ENCODE peak calls at places on chromosomes 7 and 10, in nine cellular contexts. U is Peyer's patch; F is CD4-positive, alpha-beta T cell; W is psoas muscle; C is AG10803; D is GM12865; E is neural progenitor cell; M is HFFc6; Q is upper lobe of right lung. B is an unnamed sample.

GRCh38 chr7:128281605-128282380 is 40.7 kb downstream of the LEP start:
- DNase-seq in U (no peak), F (no peak), W (no peak), C (no peak), D (no peak), E (no peak), M (no peak), Q (peak), B (no peak)

GRCh38 chr7:158887594-158887993 is 31.2 kb downstream of the DYNC2I1 start:
- DNase-seq in U (no peak), F (no peak), W (no peak), C (peak), D (no peak), E (no peak), M (peak), Q (no peak), B (no peak)

GRCh38 chr7:87345962-87346371 is 503 bp downstream of the CROT start:
- DNase-seq in U (no peak), F (no peak), W (no peak), C (peak), D (peak), E (peak), M (no peak), Q (no peak), B (no peak)

GRCh38 chr10:124158592-124158991 is 65.2 kb upstream of the CHST15 start:
- DNase-seq in U (peak), F (no peak), W (no peak), C (no peak), D (no peak), E (no peak), M (no peak), Q (no peak), B (no peak)

GRCh38 chr10:1196656-1197055 is 140.5 kb downstream of the WDR37 start:
- DNase-seq in U (peak), F (no peak), W (no peak), C (no peak), D (no peak), E (no peak), M (no peak), Q (no peak), B (no peak)

GRCh38 chr10:87925570-87925969 is 62.1 kb downstream of the PTEN start:
- DNase-seq in U (no peak), F (no peak), W (no peak), C (no peak), D (no peak), E (no peak), M (no peak), Q (no peak), B (no peak)

GRCh38 chr7:123209786-123210185 is 10.0 kb upstream of the SLC13A1 start:
- DNase-seq in U (peak), F (no peak), W (no peak), C (no peak), D (no peak), E (no peak), M (no peak), Q (no peak), B (no peak)

GRCh38 chr10:86863443-86863842 is 94.0 kb downstream of the MMRN2 start:
- DNase-seq in U (no peak), F (no peak), W (peak), C (no peak), D (no peak), E (no peak), M (no peak), Q (no peak), B (no peak)

GRCh38 chr7:1123721-1124120 is 35.8 kb downstream of the GPER1 start:
- DNase-seq in U (peak), F (no peak), W (peak), C (peak), D (no peak), E (peak), M (no peak), Q (peak), B (no peak)

GRCh38 chr10:60359066-60359465 is 30.6 kb downstream of the ANK3 start:
- DNase-seq in U (no peak), F (no peak), W (no peak), C (no peak), D (no peak), E (no peak), M (no peak), Q (no peak), B (no peak)

GRCh38 chr7:123437447-123437995 is 96.9 kb downstream of the IQUB start:
- DNase-seq in U (no peak), F (no peak), W (no peak), C (no peak), D (no peak), E (no peak), M (no peak), Q (no peak), B (no peak)

GRCh38 chr7:155540553-155540952 is 5.8 kb downstream of the CNPY1 start:
- DNase-seq in U (no peak), F (no peak), W (no peak), C (no peak), D (no peak), E (no peak), M (no peak), Q (no peak), B (no peak)

GRCh38 chr10:42981358-42982236 is 95.3 kb upstream of the RET start:
- DNase-seq in U (peak), F (no peak), W (no peak), C (no peak), D (no peak), E (no peak), M (no peak), Q (peak), B (peak)

GRCh38 chr7:129781128-129781855 is 169.8 kb downstream of the NRF1 start:
- DNase-seq in U (no peak), F (no peak), W (no peak), C (no peak), D (no peak), E (no peak), M (no peak), Q (no peak), B (no peak)

GRCh38 chr7:129778770-129779601 is 167.5 kb downstream of the NRF1 start:
- DNase-seq in U (no peak), F (no peak), W (no peak), C (no peak), D (no peak), E (peak), M (no peak), Q (no peak), B (peak)

GRCh38 chr7:129780257-129781127 is 169.0 kb downstream of the NRF1 start:
- DNase-seq in U (peak), F (peak), W (peak), C (no peak), D (peak), E (peak), M (no peak), Q (peak), B (peak)

GRCh38 chr7:129777993-129778769 is 166.7 kb downstream of the NRF1 start:
- DNase-seq in U (no peak), F (no peak), W (no peak), C (no peak), D (no peak), E (peak), M (no peak), Q (no peak), B (no peak)

GRCh38 chr7:129779602-129780256 is 168.2 kb downstream of the NRF1 start:
- DNase-seq in U (peak), F (no peak), W (no peak), C (no peak), D (peak), E (peak), M (no peak), Q (peak), B (peak)
- TF ChIP-seq CTCF in U (no peak), F (no peak), W (no peak), C (no peak), D (no peak), E (no peak), M (no peak), Q (no peak), B (no peak)

GRCh38 chr7:29113384-29114102 is 32.8 kb downstream of the CPVL start:
- DNase-seq in U (peak), F (no peak), W (no peak), C (peak), D (peak), E (peak), M (peak), Q (no peak), B (no peak)
- TF ChIP-seq CTCF in U (peak), F (no peak), W (peak), C (peak), D (peak), E (peak), M (peak), Q (no peak), B (no peak)

GRCh38 chr10:64648915-64649314 is 1127.7 kb downstream of the REEP3 start:
- DNase-seq in U (no peak), F (no peak), W (no peak), C (no peak), D (peak), E (peak), M (no peak), Q (no peak), B (no peak)
- TF ChIP-seq CTCF in U (no peak), F (no peak), W (no peak), C (no peak), D (no peak), E (peak), M (no peak), Q (no peak), B (no peak)

GRCh38 chr7:11485626-11486025 is 346.4 kb downstream of the THSD7A start:
- DNase-seq in U (no peak), F (no peak), W (no peak), C (no peak), D (no peak), E (no peak), M (no peak), Q (no peak), B (no peak)

GRCh38 chr7:11491811-11492210 is 340.2 kb downstream of the THSD7A start:
- DNase-seq in U (no peak), F (no peak), W (no peak), C (no peak), D (no peak), E (peak), M (no peak), Q (no peak), B (no peak)

GRCh38 chr7:11489280-11489679 is 342.7 kb downstream of the THSD7A start:
- DNase-seq in U (no peak), F (no peak), W (no peak), C (no peak), D (no peak), E (no peak), M (no peak), Q (no peak), B (no peak)

GRCh38 chr7:11486271-11486670 is 345.7 kb downstream of the THSD7A start:
- DNase-seq in U (no peak), F (no peak), W (no peak), C (no peak), D (no peak), E (no peak), M (no peak), Q (no peak), B (no peak)
- TF ChIP-seq CTCF in U (peak), F (no peak), W (no peak), C (no peak), D (no peak), E (no peak), M (no peak), Q (peak), B (no peak)

GRCh38 chr10:69786791-69787190 is 14.9 kb upstream of the COL13A1 start:
- DNase-seq in U (no peak), F (no peak), W (no peak), C (peak), D (peak), E (peak), M (peak), Q (no peak), B (no peak)
- TF ChIP-seq CTCF in U (peak), F (no peak), W (peak), C (peak), D (peak), E (peak), M (peak), Q (peak), B (no peak)

DNA sequence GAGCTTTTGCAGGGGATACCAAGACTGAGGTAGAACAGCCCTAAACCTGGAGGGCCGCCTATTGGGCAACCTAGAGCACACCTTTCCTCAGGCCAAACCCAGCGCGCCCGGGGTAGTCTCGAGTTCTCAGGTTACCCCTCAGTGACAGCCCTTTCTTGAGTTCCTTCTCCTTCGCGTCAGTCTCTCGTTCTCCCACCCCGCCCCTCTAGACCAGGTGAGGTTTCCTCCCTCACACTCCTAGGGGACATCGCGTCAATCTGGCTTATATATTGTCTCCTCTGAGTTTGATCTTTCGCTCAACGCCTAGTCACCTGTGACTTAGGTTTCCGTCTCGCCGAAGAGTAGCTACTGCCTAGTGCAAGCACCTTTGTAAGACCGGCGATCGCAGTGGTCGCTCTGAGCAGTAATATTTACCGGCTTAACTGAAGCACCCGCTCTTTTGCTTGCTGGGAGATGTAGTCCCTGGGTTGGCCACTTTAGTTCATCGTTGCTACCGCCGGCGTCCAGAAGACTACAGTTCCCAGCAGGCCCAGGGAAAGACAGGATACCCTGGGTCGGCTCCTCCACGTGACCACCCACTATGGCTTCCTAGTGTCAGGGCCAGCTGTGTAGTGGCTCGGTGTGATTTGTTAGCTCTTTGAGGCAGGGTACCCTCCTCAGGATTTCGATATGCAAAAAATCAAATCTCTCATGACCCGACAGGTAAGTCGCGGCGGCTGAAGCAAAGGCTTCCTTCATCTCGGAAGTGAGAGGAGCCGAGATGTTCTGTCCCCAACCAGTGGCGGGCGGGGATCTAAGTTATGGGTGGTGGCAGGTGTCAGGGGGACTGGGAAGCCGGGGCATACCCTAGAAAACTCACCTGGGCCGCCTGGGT is at the start of gene VPS50:
- DNase-seq in U (peak), F (peak), W (peak), C (peak), D (peak), E (peak), M (peak), Q (peak), B (peak)
- TF ChIP-seq CTCF in U (peak), F (no peak), W (no peak), C (no peak), D (no peak), E (no peak), M (no peak), Q (no peak), B (no peak)

DNA sequence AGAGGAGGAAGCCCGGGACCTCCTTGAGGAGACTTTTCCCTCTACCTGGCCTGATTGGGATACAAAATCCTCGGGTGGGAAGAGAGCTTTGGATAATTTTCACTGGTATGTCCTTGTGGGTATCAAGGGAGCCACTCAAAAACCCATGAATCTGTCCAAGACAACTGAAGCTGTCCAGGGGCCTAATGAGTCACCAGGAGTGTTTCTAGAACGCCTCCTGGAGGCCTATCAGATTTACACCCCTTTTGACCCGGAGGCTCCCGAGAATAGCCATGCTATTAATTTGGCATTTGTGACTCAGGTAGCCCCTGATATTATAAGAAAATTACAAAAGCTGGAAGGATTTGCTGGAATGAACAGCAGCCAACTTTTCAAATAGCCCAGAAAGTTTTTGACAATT is 38.6 kb downstream of the ZNF25 start:
- DNase-seq in U (no peak), F (no peak), W (no peak), C (no peak), D (no peak), E (no peak), M (no peak), Q (no peak), B (no peak)
- TF ChIP-seq CTCF in U (no peak), F (no peak), W (no peak), C (no peak), D (no peak), E (no peak), M (peak), Q (no peak), B (no peak)

DNA sequence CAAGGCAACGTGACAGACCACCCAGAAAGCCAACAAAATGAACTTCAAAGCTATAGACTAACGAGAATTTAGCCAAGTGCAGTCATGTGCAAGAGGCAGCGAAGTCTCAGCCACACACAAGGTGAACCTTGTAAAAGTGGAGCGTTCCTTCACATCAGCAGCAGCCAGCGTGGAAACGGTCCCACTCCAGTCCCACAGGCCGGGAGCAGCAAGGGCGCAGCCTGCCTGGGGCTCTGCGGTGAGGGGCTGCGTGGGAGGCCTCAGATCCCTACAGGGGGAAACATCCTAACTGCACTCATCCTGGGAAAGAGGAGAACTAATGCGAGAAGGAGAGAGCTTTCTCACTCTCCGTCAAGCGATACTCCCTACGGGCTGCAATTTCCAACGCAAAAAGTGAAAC is 4.8 kb downstream of the STK32C start:
- DNase-seq in U (peak), F (no peak), W (no peak), C (no peak), D (no peak), E (no peak), M (no peak), Q (peak), B (no peak)
- TF ChIP-seq CTCF in U (no peak), F (no peak), W (no peak), C (no peak), D (no peak), E (no peak), M (no peak), Q (no peak), B (no peak)

GRCh38 chr10:116385994-116386809 is 41.4 kb upstream of the PNLIPRP3 start:
- DNase-seq in U (no peak), F (no peak), W (no peak), C (peak), D (peak), E (peak), M (peak), Q (no peak), B (no peak)
- TF ChIP-seq CTCF in U (peak), F (peak), W (peak), C (peak), D (peak), E (peak), M (peak), Q (peak), B (no peak)

GRCh38 chr10:44385726-44386438 is 985 bp upstream of the CXCL12 start:
- DNase-seq in U (peak), F (no peak), W (peak), C (no peak), D (no peak), E (peak), M (no peak), Q (peak), B (no peak)
- TF ChIP-seq CTCF in U (no peak), F (no peak), W (no peak), C (no peak), D (no peak), E (no peak), M (no peak), Q (no peak), B (no peak)